ENCODE peak calls at places on chromosomes 6 and 20, in four cellular contexts. A is HepG2, K is K562, G is GM12878. X is an unnamed sample.

GRCh38 chr20:18176318-18176785 is 38.7 kb downstream of the KAT14 start:
- DNase-seq in A (peak), K (peak), G (no peak), X (peak)

GRCh38 chr20:7855545-7855944 is 84.7 kb downstream of the HAO1 start:
- DNase-seq in A (no peak), K (no peak), G (no peak), X (no peak)

GRCh38 chr6:162239330-162239729 is 488.2 kb downstream of the PRKN start:
- DNase-seq in A (no peak), K (no peak), G (no peak), X (no peak)

GRCh38 chr6:34341481-34341971 is 50.9 kb downstream of the NUDT3 start:
- DNase-seq in A (no peak), K (no peak), G (no peak), X (no peak)

GRCh38 chr6:6818078-6818639 is 229.6 kb downstream of the LY86 start:
- DNase-seq in A (no peak), K (no peak), G (no peak), X (no peak)

GRCh38 chr6:129730477-129731165 is 20.6 kb upstream of the ARHGAP18 start:
- DNase-seq in A (peak), K (peak), G (no peak), X (peak)

GRCh38 chr20:49345538-49345937 is 67.7 kb upstream of the ZNFX1 start:
- DNase-seq in A (no peak), K (no peak), G (no peak), X (peak)

GRCh38 chr6:72959821-72960220 is 265.5 kb downstream of the KHDC1L start:
- DNase-seq in A (no peak), K (no peak), G (no peak), X (no peak)

GRCh38 chr6:96116674-96117073 is 100.9 kb downstream of the FUT9 start:
- DNase-seq in A (no peak), K (peak), G (no peak), X (no peak)

GRCh38 chr20:6122873-6123649 is at the start of gene FERMT1:
- DNase-seq in A (peak), K (no peak), G (no peak), X (peak)

GRCh38 chr6:120608826-120609225 is 725.5 kb downstream of the TBC1D32 start:
- DNase-seq in A (peak), K (no peak), G (no peak), X (no peak)

GRCh38 chr6:159212026-159212425 is 42.8 kb downstream of the FNDC1 start:
- DNase-seq in A (no peak), K (no peak), G (no peak), X (no peak)

GRCh38 chr6:3317741-3318211 is 59.0 kb downstream of the PSMG4 start:
- DNase-seq in A (no peak), K (no peak), G (no peak), X (no peak)

GRCh38 chr6:79718509-79719247 is 87.5 kb downstream of the SH3BGRL2 start:
- DNase-seq in A (no peak), K (no peak), G (no peak), X (no peak)

GRCh38 chr20:38217791-38218565 is 42.6 kb downstream of the KIAA1755 start:
- DNase-seq in A (peak), K (peak), G (no peak), X (peak)

GRCh38 chr20:1130849-1131248 is 12.4 kb downstream of the PSMF1 start:
- DNase-seq in A (no peak), K (no peak), G (no peak), X (no peak)

GRCh38 chr20:51446656-51447055 is 95.9 kb downstream of the NFATC2 start:
- DNase-seq in A (peak), K (peak), G (no peak), X (peak)

GRCh38 chr6:147900191-147900830 is 391.8 kb downstream of the SAMD5 start:
- DNase-seq in A (no peak), K (no peak), G (no peak), X (no peak)

GRCh38 chr20:58712823-58713731 is 20.5 kb downstream of the NPEPL1 start:
- DNase-seq in A (no peak), K (no peak), G (no peak), X (no peak)

GRCh38 chr20:62555642-62556420 is 80.0 kb upstream of the GATA5 start:
- DNase-seq in A (peak), K (no peak), G (no peak), X (no peak)

DNA sequence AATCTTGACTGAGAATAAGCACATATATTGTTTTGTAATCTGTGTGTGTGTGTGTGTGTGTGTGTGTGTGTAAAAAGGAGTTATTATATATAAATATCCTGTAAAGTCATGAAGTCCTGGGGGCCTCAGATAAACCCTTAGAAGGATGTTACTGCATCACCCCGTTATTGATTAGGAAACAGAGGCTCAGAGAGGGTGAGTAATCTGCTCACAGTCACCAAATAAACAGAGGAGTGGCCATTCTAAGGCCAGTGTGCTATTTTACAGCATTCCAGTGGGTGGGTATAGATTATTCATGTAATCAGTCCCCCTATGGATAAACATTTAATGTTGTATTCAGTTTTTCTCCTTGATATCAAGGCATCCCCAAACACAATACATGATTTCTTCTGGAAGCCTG is 87.1 kb downstream of the CDC5L start:
- DNase-seq in A (no peak), K (no peak), G (no peak), X (no peak)
- TF ChIP-seq POLR2AphosphoS2 in A (no peak), K (no peak), G (no peak), X (no peak)

GRCh38 chr6:15586528-15586927 is 76.3 kb downstream of the DTNBP1 start:
- DNase-seq in A (no peak), K (no peak), G (no peak), X (no peak)
- TF ChIP-seq KDM1A in A (no peak), K (no peak), G (no peak), X (no peak)

GRCh38 chr6:5747379-5747778 is 259.3 kb downstream of the NRN1 start:
- DNase-seq in A (no peak), K (no peak), G (no peak), X (no peak)
- TF ChIP-seq MAX in A (no peak), K (no peak), G (no peak), X (no peak)

GRCh38 chr6:43623880-43624785 is 4.9 kb downstream of the GTPBP2 start:
- DNase-seq in A (no peak), K (no peak), G (no peak), X (no peak)
- TF ChIP-seq POLR2AphosphoS2 in A (no peak), K (peak), G (no peak), X (no peak)

DNA sequence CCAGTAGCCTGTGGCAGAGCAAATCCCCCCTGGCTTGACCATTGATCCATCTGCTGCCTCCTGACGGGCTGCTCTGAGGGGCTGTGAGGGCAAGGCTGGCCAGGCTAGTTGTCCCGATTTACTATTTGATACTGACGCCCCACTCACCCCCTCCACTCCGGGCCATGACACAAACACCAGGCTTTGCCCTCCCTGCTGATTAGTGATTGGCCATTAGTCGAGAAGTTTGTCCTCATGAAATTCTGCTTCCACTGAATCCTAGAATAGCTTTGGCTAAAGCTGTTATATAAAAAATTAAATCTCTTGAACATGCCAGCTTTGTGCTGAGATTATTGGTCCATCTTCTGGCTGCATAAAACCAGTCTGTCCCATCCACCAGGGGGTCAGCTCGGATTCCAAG is at the start of gene GABRR2:
- DNase-seq in A (no peak), K (no peak), G (no peak), X (no peak)
- TF ChIP-seq KDM1A in A (no peak), K (no peak), G (no peak), X (no peak)